ENCODE peak calls at places on chromosomes 7 and 10, in four cellular contexts. M is thoracic aorta, E is upper lobe of right lung, K is fibroblast of lung. R is an unnamed sample.

GRCh38 chr7:76997381-76998262 is 34.5 kb downstream of the SPDYE17 start:
- DNase-seq in M (no peak), E (peak; percentile 39), K (no peak), R (no peak)

GRCh38 chr10:97361050-97361901 is 26.7 kb upstream of the FRAT2 start:
- DNase-seq in M (no peak), E (no peak), K (no peak), R (no peak)

GRCh38 chr10:121835376-121835775 is 92.5 kb downstream of the ATE1 start:
- DNase-seq in M (no peak), E (no peak), K (no peak), R (no peak)

GRCh38 chr7:79653136-79653631 is 199.7 kb upstream of the MAGI2 start:
- DNase-seq in M (no peak), E (no peak), K (no peak), R (no peak)

GRCh38 chr10:76195990-76196389 is 764.6 kb downstream of the LRMDA start:
- DNase-seq in M (no peak), E (no peak), K (peak; percentile 51), R (no peak)

GRCh38 chr7:150781016-150781415 is 19.1 kb downstream of the TMEM176B start:
- DNase-seq in M (no peak), E (no peak), K (peak; percentile 66), R (no peak)

GRCh38 chr7:43649755-43650274 is 66.9 kb downstream of the STK17A start:
- DNase-seq in M (no peak), E (no peak), K (no peak), R (no peak)

GRCh38 chr10:110802551-110803238 is 69.0 kb upstream of the PDCD4 start:
- DNase-seq in M (peak; percentile 61), E (peak; percentile 86), K (peak; percentile 81), R (peak; percentile 78)

GRCh38 chr10:125201108-125201524 is 40.8 kb upstream of the CTBP2 start:
- DNase-seq in M (no peak), E (peak; percentile 20), K (peak; percentile 18), R (no peak)

GRCh38 chr10:60535427-60535826 is 145.8 kb upstream of the ANK3 start:
- DNase-seq in M (no peak), E (no peak), K (no peak), R (no peak)

GRCh38 chr10:73247509-73248258 is 629 bp upstream of the DNAJC9 start:
- DNase-seq in M (no peak), E (no peak), K (no peak), R (no peak)

GRCh38 chr7:44081266-44081748 is 1.0 kb downstream of the POLM start:
- DNase-seq in M (no peak), E (no peak), K (no peak), R (no peak)

GRCh38 chr7:28778781-28779180 is 179.3 kb downstream of the TRIL start:
- DNase-seq in M (no peak), E (no peak), K (peak; percentile 74), R (no peak)

GRCh38 chr7:73966941-73967831 is 60.8 kb upstream of the ELN start:
- DNase-seq in M (no peak), E (peak; percentile 53), K (no peak), R (no peak)

GRCh38 chr7:57651006-57651405 is 201.0 kb downstream of the ZNF716 start:
- DNase-seq in M (no peak), E (no peak), K (no peak), R (no peak)

GRCh38 chr10:1208376-1209311 is 152.5 kb downstream of the WDR37 start:
- DNase-seq in M (no peak), E (peak; percentile 52), K (no peak), R (no peak)

GRCh38 chr7:143040209-143040710 is 11.9 kb upstream of the OR6V1 start:
- DNase-seq in M (no peak), E (no peak), K (no peak), R (no peak)

GRCh38 chr10:132590752-132591121 is 53.1 kb downstream of the INPP5A start:
- DNase-seq in M (no peak), E (no peak), K (no peak), R (peak; percentile 21)

DNA sequence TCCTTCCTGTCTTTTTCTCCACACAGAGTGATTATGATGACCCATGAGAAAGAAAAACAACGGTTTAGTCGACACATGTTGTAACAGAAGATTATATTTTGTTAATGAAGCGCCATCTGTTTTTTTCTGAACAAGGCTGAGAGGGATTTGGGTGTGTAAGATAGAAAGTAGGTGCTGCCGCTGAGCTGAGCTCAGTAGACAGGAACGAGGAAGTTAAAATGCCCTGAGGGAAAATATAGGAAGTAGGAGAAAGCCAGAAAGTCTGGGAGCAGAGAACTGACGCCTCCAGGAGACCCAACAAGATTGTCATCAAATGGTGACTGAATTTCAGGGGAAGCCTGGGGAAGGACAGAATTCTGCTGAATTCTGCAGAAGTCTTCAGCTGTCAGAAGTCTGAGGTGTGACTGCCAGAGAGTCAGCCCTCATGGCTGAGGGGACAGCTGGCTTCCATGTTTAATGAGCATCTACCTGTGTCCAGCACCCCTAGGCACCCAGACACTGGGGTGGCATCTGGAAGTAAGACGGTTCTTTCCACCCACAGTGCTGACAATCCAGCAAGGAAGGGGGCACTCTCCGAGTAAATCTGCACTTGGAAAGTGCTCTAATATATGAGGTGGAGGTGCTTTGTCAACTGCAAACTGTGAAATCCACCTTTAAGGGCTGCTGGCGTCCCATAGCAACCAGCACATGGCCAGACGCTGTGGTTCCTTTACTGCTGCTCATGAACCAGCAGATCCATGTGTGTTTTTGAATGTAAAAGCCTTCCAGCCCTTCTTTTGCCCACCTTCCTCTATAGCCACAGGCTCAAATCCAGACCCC is 12.5 kb upstream of the TSPAN15 start:
- DNase-seq in M (no peak), E (peak; percentile 50), K (peak; percentile 8), R (no peak)
- H3K4me3 ChIP-seq in M (no peak overlapping the region), E (no peak overlapping the region), K (no peak overlapping the region), R (no peak overlapping the region)

GRCh38 chr10:114538544-114538906 is 119.5 kb downstream of the ABLIM1 start:
- DNase-seq in M (no peak), E (no peak), K (no peak), R (peak; percentile 90)
- H3K4me1 ChIP-seq in M (peaks cover 4% of the 10 kb centered on the region), E (peaks cover 27% of the 10 kb centered on the region), K (peaks cover 7% of the 10 kb centered on the region), R (no peaks in the 10 kb centered on the region)

GRCh38 chr7:131670401-131670800 is 114.0 kb upstream of the PODXL start:
- DNase-seq in M (no peak), E (no peak), K (no peak), R (no peak)

GRCh38 chr7:131674131-131674530 is 117.7 kb upstream of the PODXL start:
- DNase-seq in M (no peak), E (no peak), K (no peak), R (no peak)
- H3K27ac ChIP-seq in M (no peak overlapping the region), E (no peak overlapping the region), K (no peak overlapping the region), R (no peak overlapping the region)

GRCh38 chr7:101161692-101162461 is 3.5 kb downstream of the VGF start:
- DNase-seq in M (no peak), E (no peak), K (no peak), R (no peak)
- H3K4me3 ChIP-seq in M (no peak overlapping the region), E (no peak overlapping the region), K (no peak overlapping the region), R (no peak overlapping the region)

DNA sequence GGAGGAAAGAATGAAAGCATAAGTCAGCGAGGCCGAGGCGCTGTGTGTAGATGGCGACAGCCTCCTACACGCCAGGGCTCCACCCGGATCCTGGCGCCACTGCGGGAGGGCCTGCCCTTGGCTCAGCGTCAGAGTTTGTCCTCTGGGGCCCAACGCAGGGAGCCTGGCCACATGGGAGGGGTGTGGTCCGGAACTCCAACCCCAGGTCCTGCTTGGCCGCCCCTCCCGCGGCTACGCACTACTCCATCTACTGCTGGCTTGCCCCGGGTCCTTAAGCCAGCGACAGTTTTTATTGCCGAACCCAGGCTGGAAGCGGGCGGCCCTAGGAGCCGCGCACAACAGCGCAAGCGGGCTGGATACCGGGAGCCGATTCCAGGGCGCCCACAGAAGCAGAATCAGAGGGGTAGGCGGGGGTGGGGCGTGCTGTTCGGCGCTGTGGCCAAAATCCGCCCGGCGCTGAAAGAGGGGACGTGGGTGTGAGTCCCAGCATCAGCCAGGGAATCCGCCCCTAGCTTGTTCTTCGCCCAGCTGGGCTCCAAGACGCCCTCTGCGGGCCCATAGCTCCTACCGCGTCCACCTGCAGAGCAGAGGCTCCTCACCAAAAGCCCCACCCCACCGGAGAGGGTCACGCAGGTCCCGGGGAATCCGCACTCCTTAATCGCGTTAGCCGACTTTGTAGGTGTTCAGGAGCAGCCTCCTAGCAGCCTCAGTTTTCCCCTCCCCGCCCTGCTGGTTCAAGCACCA is 4.5 kb downstream of the KAZALD1 start:
- DNase-seq in M (no peak), E (peak; percentile 92), K (peak; percentile 79), R (peak; percentile 94)
- H3K4me1 ChIP-seq in M (peaks cover 16% of the 10 kb centered on the region), E (peaks cover 45% of the 10 kb centered on the region), K (peaks cover 9% of the 10 kb centered on the region), R (peaks cover 33% of the 10 kb centered on the region)

GRCh38 chr7:116592041-116592355 is 67.2 kb downstream of the CAV1 start:
- DNase-seq in M (no peak), E (no peak), K (no peak), R (no peak)
- H3K27ac ChIP-seq in M (no peak overlapping the region), E (peak overlapping the region; percentile 27), K (no peak overlapping the region), R (peak overlapping the region; percentile 24)

GRCh38 chr7:30321089-30321991 is 36.9 kb downstream of the ZNRF2 start:
- DNase-seq in M (no peak), E (no peak), K (peak; percentile 45), R (no peak)
- H3K4me3 ChIP-seq in M (peak overlapping the region; percentile 53), E (peak overlapping the region; percentile 5), K (peak overlapping the region; percentile 39), R (no peak overlapping the region)

GRCh38 chr10:77485847-77486246 is 151.8 kb downstream of the KCNMA1 start:
- DNase-seq in M (no peak), E (no peak), K (no peak), R (no peak)
- H3K4me1 ChIP-seq in M (no peaks in the 10 kb centered on the region), E (no peaks in the 10 kb centered on the region), K (no peaks in the 10 kb centered on the region), R (no peaks in the 10 kb centered on the region)

GRCh38 chr7:70647801-70648491 is 484.0 kb upstream of the GALNT17 start:
- DNase-seq in M (no peak), E (no peak), K (no peak), R (peak; percentile 36)
- H3K27ac ChIP-seq in M (no peak overlapping the region), E (no peak overlapping the region), K (no peak overlapping the region), R (no peak overlapping the region)

R was measured in colonic mucosa.